ENCODE peak calls at places on chromosomes 7 and 10, in five cellular contexts. H is mammary epithelial cell, M is IMR-90, P is neuronal stem cell, F is PC-3. Z is an unnamed sample. For H3K4me1, the result is how much of the 10 kb centered on the place peaks cover.

GRCh38 chr10:119211625-119212441 is 4.5 kb downstream of the GRK5 start:
- DNase-seq in M (no peak), F (no peak), P (no peak), H (no peak), Z (no peak)

GRCh38 chr7:73526892-73527821 is 5.1 kb upstream of the BAZ1B start:
- DNase-seq in P (no peak), M (no peak), F (no peak), H (no peak), Z (no peak)

GRCh38 chr7:81676813-81677212 is 93.0 kb downstream of the HGF start:
- DNase-seq in M (peak), F (no peak), P (no peak), H (peak), Z (no peak)

GRCh38 chr7:126605553-126605952 is 647.2 kb downstream of the GRM8 start:
- DNase-seq in H (no peak), P (no peak), F (no peak), M (no peak), Z (no peak)

GRCh38 chr10:52232561-52233350 is 81.3 kb upstream of the DKK1 start:
- DNase-seq in F (peak), M (no peak), P (no peak), H (no peak), Z (no peak)

GRCh38 chr10:96390460-96390864 is 31.7 kb upstream of the OPALIN start:
- DNase-seq in P (no peak), F (no peak), M (no peak), H (no peak), Z (no peak)

GRCh38 chr10:96271017-96271815 is at the start of gene BLNK:
- DNase-seq in F (peak), P (no peak), H (peak), M (peak), Z (no peak)

GRCh38 chr7:111752022-111752582 is 189.8 kb upstream of the IMMP2L start:
- DNase-seq in P (peak), M (peak), F (peak), H (peak), Z (peak)

GRCh38 chr10:69065406-69066361 is 22.2 kb upstream of the SRGN start:
- DNase-seq in F (peak), P (no peak), H (peak), M (peak), Z (no peak)

GRCh38 chr10:110774069-110775021 is 97.4 kb upstream of the PDCD4 start:
- DNase-seq in M (peak), P (no peak), H (peak), F (peak), Z (peak)

GRCh38 chr7:79709574-79710409 is 256.3 kb upstream of the MAGI2 start:
- DNase-seq in P (no peak), F (peak), M (peak), H (peak), Z (no peak)

GRCh38 chr7:132475669-132476116 is 100.6 kb downstream of the PLXNA4 start:
- DNase-seq in F (no peak), H (no peak), P (peak), M (no peak), Z (no peak)

GRCh38 chr7:81053623-81054022 is 134.8 kb upstream of the SEMA3C start:
- DNase-seq in F (peak), M (peak), H (no peak), P (no peak), Z (no peak)

GRCh38 chr10:26044123-26044749 is 110.2 kb downstream of the MYO3A start:
- DNase-seq in P (no peak), H (no peak), M (no peak), F (no peak), Z (no peak)

GRCh38 chr10:59336632-59337031 is 25.7 kb downstream of the FAM13C start:
- DNase-seq in F (no peak), H (peak), M (peak), P (no peak), Z (no peak)

GRCh38 chr10:88389456-88389855 is 193.7 kb downstream of the RNLS start:
- DNase-seq in H (peak), F (no peak), P (no peak), M (peak), Z (no peak)

GRCh38 chr7:2461268-2462026 is 14.8 kb downstream of the GRIFIN start:
- DNase-seq in F (no peak), H (no peak), M (no peak), P (no peak), Z (no peak)

GRCh38 chr7:66558201-66558641 is 70.5 kb upstream of the KCTD7 start:
- DNase-seq in H (no peak), M (no peak), F (no peak), P (no peak), Z (no peak)

GRCh38 chr7:2168612-2169312 is 64.0 kb downstream of the MAD1L1 start:
- DNase-seq in H (no peak), M (no peak), F (no peak), P (no peak), Z (no peak)

GRCh38 chr10:72068901-72069446 is 19.4 kb downstream of the SPOCK2 start:
- DNase-seq in M (no peak), H (no peak), P (no peak), F (no peak), Z (no peak)

GRCh38 chr7:6709808-6710207 is 3.1 kb upstream of the ZNF12 start:
- DNase-seq in P (no peak), H (no peak), M (no peak), F (no peak), Z (no peak)

GRCh38 chr10:110684800-110685446 is 40.8 kb downstream of the RBM20 start:
- DNase-seq in F (no peak), P (no peak), H (no peak), M (peak), Z (no peak)

GRCh38 chr7:141039366-141039765 is 24.6 kb upstream of the MRPS33 start:
- DNase-seq in M (peak), P (no peak), F (no peak), H (no peak), Z (no peak)

GRCh38 chr7:111059826-111060225 is 31.1 kb upstream of the LRRN3 start:
- DNase-seq in M (no peak), H (no peak), F (no peak), P (no peak), Z (no peak)

GRCh38 chr7:23654508-23654907 is 25.5 kb upstream of the FAM221A start:
- DNase-seq in P (no peak), M (peak), F (peak), H (no peak), Z (no peak)

GRCh38 chr10:538895-539294 is 150.6 kb downstream of the DIP2C start:
- DNase-seq in M (peak), P (no peak), H (peak), F (no peak), Z (no peak)

GRCh38 chr10:5094265-5095205 is at the start of gene AKR1C3:
- DNase-seq in H (peak), P (no peak), M (peak), F (peak), Z (no peak)

GRCh38 chr7:38425509-38425908 is 152.1 kb upstream of the TARP start:
- DNase-seq in P (no peak), M (no peak), H (no peak), F (no peak), Z (no peak)

GRCh38 chr7:96093435-96093834 is 228.5 kb downstream of the SLC25A13 start:
- DNase-seq in M (peak), F (peak), H (peak), P (no peak), Z (peak)

GRCh38 chr7:143882020-143882610 is 19.9 kb downstream of the TCAF1 start:
- DNase-seq in F (no peak), H (no peak), M (peak), P (peak), Z (no peak)

GRCh38 chr7:107173691-107174406 is 5.0 kb downstream of the HBP1 start:
- DNase-seq in F (no peak), H (no peak), P (no peak), M (no peak), Z (no peak)

GRCh38 chr10:110209399-110209925 is 2.1 kb downstream of the MXI1 start:
- DNase-seq in H (peak), P (peak), F (peak), M (peak), Z (no peak)

GRCh38 chr10:87838650-87839049 is 20.6 kb upstream of the ATAD1 start:
- DNase-seq in P (no peak), H (no peak), F (no peak), M (no peak), Z (no peak)

GRCh38 chr7:139635521-139636240 is 112.2 kb downstream of the CLEC2L start:
- DNase-seq in P (peak), H (no peak), F (no peak), M (no peak), Z (no peak)

GRCh38 chr10:61950449-61951143 is 49.1 kb downstream of the ARID5B start:
- DNase-seq in H (no peak), P (no peak), M (no peak), F (no peak), Z (no peak)

GRCh38 chr7:1767524-1767923 is 97.4 kb downstream of the ELFN1 start:
- DNase-seq in F (no peak), M (no peak), H (no peak), P (no peak), Z (no peak)

GRCh38 chr7:57423768-57424167 is 26.2 kb upstream of the ZNF716 start:
- DNase-seq in M (no peak), H (no peak), P (no peak), F (no peak), Z (no peak)

GRCh38 chr10:17226891-17227303 is 1.1 kb upstream of the VIM start:
- DNase-seq in F (no peak), P (no peak), H (no peak), M (no peak), Z (no peak)

GRCh38 chr10:17229016-17229716 is 1.1 kb downstream of the VIM start:
- DNase-seq in F (peak), H (peak), P (peak), M (peak), Z (no peak)

GRCh38 chr10:17225823-17226222 is 2.2 kb upstream of the VIM start:
- DNase-seq in M (no peak), P (no peak), H (no peak), F (no peak), Z (no peak)

GRCh38 chr10:17228081-17229015 is at the start of gene VIM:
- DNase-seq in P (peak), F (peak), M (peak), H (peak), Z (peak)

DNA sequence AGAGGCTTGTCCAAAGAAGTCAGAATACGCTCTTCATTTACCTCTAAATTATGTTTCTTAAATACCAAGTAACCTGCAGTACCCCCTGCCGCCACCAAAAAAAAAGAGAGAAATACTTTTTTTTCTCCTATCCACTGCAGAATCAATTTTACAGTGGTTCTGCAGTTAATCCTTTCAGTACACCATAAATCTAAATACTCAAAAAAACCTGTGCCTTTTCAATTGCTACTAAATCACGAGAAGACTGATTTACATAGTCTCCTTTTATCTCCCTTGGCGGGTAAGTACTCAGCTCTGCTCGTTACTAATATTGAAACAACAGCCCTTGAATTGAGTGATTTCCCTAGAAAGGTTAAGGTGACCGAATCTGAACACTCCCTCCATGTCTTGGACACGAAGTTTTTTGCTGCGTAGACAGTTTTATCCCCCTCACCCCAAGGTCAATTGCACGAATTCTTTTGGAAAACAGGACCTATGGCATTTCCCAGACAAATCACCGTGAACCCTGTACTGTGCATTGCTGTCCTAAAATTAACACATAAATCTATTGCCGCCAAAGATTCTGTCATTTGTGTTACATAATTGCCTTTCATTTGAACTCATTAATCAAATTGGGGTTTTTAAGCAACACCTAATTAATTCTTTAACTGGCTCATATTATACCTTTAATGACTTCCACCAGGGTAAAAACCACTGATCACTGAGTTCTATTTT is 517 bp upstream of the VIM start:
- DNase-seq in F (no peak), P (no peak), H (no peak), M (peak), Z (no peak)
- H3K4me2 ChIP-seq in F (peak), P (peak), H (peak), M (peak), Z (peak)

GRCh38 chr7:114660007-114660406 is 245.4 kb downstream of the FOXP2 start:
- DNase-seq in P (no peak), H (no peak), M (no peak), F (no peak), Z (no peak)
- H3K4me1 ChIP-seq in P (under half), H (under half), M (under half), F (under half), Z (under half)

GRCh38 chr7:16719699-16720098 is 33.9 kb upstream of the TSPAN13 start:
- DNase-seq in P (no peak), H (no peak), M (peak), F (no peak), Z (no peak)
- H3K4me2 ChIP-seq in P (no peak), H (no peak), M (no peak), F (no peak), Z (no peak)

GRCh38 chr7:55189878-55190436 is 171.1 kb downstream of the EGFR start:
- DNase-seq in H (no peak), F (no peak), P (no peak), M (no peak), Z (no peak)
- H3K4me1 ChIP-seq in H (under half), F (under half), P (under half), M (half or more), Z (under half)

DNA sequence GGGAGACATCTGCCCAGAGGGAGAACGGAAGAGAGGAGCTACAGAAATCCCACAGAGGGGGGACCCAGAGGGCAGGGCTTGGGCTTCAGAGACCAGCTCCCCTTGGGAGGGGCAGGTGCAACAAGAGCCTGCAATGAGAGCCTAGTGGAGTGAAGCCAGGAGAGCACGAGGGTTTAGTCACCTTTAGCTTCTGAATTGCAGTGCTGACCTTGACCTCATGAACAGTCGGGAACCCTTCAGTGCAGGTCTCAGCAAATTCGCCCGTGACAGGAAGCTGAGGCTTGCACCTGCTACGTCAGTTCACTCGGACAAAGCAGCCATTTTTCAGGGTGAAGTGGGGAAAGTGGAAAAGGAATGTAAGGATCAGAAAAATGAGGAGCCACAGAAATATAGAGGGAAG is 306.8 kb upstream of the CDC14C start:
- DNase-seq in H (no peak), P (no peak), M (no peak), F (no peak), Z (no peak)
- H3K4me2 ChIP-seq in H (no peak), P (no peak), M (no peak), F (no peak), Z (no peak)

GRCh38 chr10:132541601-132542011 is 4.0 kb downstream of the INPP5A start:
- DNase-seq in F (no peak), P (no peak), H (peak), M (no peak), Z (no peak)

GRCh38 chr10:132541129-132541528 is 3.5 kb downstream of the INPP5A start:
- DNase-seq in P (no peak), F (no peak), H (no peak), M (no peak), Z (no peak)

GRCh38 chr10:132542086-132542775 is 4.6 kb downstream of the INPP5A start:
- DNase-seq in F (no peak), M (no peak), P (no peak), H (no peak), Z (no peak)

GRCh38 chr10:132543916-132544743 is 6.5 kb downstream of the INPP5A start:
- DNase-seq in M (no peak), H (no peak), P (no peak), F (no peak), Z (no peak)

DNA sequence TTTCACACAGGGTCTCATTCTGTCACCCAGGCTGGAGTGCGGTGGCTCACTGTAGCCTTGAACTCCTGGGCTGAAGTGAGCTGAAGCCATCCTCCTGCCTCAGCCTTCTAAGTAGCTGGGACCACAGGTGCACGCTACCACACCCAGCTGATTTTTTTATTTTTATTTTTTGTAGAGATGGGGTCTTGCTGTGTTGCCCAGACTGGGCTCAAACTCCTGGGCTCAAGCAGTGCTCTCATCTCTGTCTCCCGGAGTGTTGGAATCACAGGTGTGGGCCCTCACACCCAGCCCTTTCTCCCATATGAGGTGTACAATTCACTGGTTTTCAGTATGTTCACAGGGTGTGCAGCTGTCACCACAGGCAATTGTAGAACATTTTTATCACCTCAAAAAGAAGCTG is 5.2 kb downstream of the INPP5A start:
- DNase-seq in H (no peak), F (no peak), M (no peak), P (no peak), Z (no peak)
- H3K4me1 ChIP-seq in H (under half), F (under half), M (under half), P (under half), Z (under half)

GRCh38 chr10:29501692-29502091 is 133.1 kb downstream of the SVIL start:
- DNase-seq in H (peak), M (peak), P (no peak), F (peak), Z (peak)
- H3K4me2 ChIP-seq in H (peak), M (no peak), P (no peak), F (peak), Z (no peak)

GRCh38 chr10:65358565-65358964 is 1567.3 kb upstream of the LRRTM3 start:
- DNase-seq in F (peak), M (no peak), H (peak), P (no peak), Z (no peak)
- H3K4me1 ChIP-seq in F (under half), M (under half), H (under half), P (under half), Z (under half)

DNA sequence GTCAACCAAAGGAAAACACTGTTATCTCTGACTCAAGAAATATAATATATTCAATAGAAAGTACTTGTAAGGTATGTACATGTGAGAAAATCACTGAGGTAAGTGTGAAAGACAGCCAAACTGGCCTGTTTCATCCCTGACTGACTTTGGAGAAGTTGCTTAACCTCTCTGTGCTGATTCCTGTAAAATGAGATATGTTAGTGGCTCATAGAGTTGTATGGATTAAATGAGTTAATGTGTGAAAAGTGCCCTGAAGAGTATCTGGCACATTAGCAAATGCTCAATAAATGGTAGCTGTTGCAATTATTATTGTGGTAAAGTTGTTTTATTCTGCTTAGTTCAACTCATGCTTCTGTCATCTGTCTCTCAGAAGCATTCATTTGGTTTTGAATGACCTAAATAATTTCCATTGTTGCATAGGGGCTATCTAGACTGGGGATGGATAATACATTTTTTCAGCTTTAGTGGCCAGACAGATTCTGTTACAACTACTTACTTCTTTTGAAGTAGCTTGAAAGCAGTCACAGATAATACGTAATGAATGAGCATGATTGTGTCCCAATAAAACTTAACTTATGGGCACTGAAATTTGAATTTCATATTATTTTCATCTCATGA is 84.3 kb downstream of the SKAP2 start:
- DNase-seq in H (no peak), M (no peak), P (no peak), F (no peak), Z (no peak)
- H3K4me2 ChIP-seq in H (no peak), M (no peak), P (no peak), F (no peak), Z (no peak)

GRCh38 chr10:79124066-79124465 is 55.3 kb downstream of the ZMIZ1 start:
- DNase-seq in P (no peak), F (no peak), H (no peak), M (no peak), Z (no peak)
- H3K4me1 ChIP-seq in P (under half), F (under half), H (under half), M (under half), Z (under half)

Z was measured in keratinocyte.